ENCODE peak calls at places on chromosome 3, in four cellular contexts. W is psoas muscle, O is astrocyte of the spinal cord, E is coronary artery. F is an unnamed sample.

GRCh38 chr3:127706312-127706711 is 33.6 kb downstream of the ABTB1 start:
- DNase-seq in O (no peak), W (peak; percentile 82), E (peak; percentile 73), F (peak; percentile 44)

GRCh38 chr3:56930706-56931105 is 129.0 kb upstream of the ARHGEF3 start:
- DNase-seq in W (no peak), E (no peak), O (peak; percentile 8), F (no peak)

GRCh38 chr3:193983846-193984245 is 152.1 kb upstream of the HES1 start:
- DNase-seq in O (no peak), W (no peak), E (no peak), F (no peak)

GRCh38 chr3:138356666-138357409 is 8.5 kb downstream of the MRAS start:
- DNase-seq in O (no peak), E (peak; percentile 69), W (no peak), F (no peak)

GRCh38 chr3:12180218-12180617 is 21.5 kb upstream of the TIMP4 start:
- DNase-seq in E (peak; percentile 87), W (peak; percentile 73), O (peak; percentile 89), F (no peak)

GRCh38 chr3:185677146-185677829 is 91.2 kb downstream of the SENP2 start:
- DNase-seq in E (no peak), W (no peak), O (peak; percentile 82), F (no peak)

GRCh38 chr3:134374791-134375541 is 719 bp upstream of the AMOTL2 start:
- DNase-seq in E (peak; percentile 73), W (peak; percentile 79), O (no peak), F (peak; percentile 79)

GRCh38 chr3:103767635-103768034 is 1332.8 kb downstream of the ZPLD1 start:
- DNase-seq in E (no peak), W (no peak), O (no peak), F (no peak)

GRCh38 chr3:45318712-45319111 is 69.7 kb upstream of the LARS2 start:
- DNase-seq in O (no peak), E (peak; percentile 9), W (no peak), F (no peak)

DNA sequence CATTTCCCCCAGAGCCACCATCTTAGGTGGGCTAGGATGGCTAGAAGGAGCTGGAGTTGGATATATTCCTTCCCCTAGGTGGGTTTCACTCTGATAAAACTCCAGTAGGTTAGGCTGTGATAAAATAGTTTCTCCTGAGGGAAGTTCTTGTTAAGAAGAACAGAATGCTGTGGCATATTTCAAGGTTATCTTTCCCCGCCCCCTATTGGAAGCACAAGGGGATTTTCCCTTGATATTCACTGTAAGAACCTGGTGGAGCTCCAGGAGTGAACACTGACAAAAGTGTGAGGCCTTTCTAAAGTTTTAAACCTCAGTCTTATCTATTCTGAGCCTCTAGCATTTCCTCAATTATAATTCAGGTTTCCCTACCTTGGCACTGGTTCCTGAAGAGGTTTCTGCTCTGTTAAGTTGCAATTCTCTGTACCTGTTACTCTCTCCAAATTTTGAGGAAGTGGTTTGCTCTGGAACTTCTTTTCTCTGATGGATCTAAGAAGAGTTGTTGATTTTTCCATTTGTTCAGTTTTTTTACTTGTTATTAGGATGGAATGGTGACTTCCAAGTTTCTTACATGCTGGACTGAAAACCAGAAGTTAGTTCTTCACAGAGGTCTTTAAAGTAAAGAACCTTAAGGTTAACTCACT is 113.5 kb downstream of the GMPS start:
- DNase-seq in E (no peak), W (no peak), O (no peak), F (no peak)
- TF ChIP-seq CTCF in E (no peak), W (no peak), O (no peak), F (no peak)

DNA sequence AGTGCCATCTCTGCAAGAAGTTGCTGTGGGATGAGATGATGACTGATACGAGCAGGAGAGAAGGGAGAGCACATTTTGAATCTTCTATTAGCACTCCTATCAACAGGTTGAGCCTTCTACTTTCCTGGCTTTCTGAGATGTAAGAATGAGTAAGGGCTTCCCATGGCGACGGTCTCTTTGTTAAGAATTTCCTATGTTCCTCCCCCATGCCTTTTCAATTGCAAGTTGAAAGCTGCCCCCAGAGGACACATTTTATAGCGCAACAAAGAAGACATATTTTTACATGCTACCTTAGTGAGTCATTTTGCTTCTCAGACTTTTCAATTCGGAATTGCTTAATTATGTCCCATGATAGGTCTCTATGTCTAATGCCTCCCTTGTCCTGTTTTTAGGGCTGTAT is 71.3 kb upstream of the LRTM1 start:
- DNase-seq in W (no peak), O (peak; percentile 95), E (no peak), F (no peak)
- TF ChIP-seq CTCF in W (no peak), O (peak; percentile 63), E (no peak), F (no peak)

DNA sequence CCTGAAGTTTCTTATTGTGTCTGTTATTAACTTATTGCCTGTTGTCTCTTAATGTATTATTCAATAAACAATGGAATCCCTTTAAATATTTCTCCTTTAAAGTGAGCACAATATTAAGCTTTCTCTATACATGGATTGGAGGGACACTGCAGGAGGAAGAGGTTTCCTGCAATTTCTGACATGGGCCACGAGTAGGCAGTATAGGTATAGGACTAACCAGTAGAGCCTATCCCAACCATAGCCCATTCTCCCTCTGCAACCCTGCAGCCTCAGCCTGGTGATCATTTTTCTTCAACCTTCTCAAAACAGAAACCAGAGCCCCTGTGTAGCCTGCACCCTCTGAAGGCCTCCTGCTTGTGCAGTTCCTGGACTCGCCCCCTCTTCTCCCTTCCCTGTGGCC is 124.8 kb downstream of the NEK10 start:
- DNase-seq in O (no peak), E (no peak), W (no peak), F (no peak)
- TF ChIP-seq CTCF in O (no peak), E (no peak), W (no peak), F (no peak)

GRCh38 chr3:173221010-173221409 is 80.0 kb upstream of the SPATA16 start:
- DNase-seq in O (no peak), W (no peak), E (no peak), F (no peak)
- TF ChIP-seq CTCF in O (peak; percentile 35), W (no peak), E (no peak), F (no peak)

DNA sequence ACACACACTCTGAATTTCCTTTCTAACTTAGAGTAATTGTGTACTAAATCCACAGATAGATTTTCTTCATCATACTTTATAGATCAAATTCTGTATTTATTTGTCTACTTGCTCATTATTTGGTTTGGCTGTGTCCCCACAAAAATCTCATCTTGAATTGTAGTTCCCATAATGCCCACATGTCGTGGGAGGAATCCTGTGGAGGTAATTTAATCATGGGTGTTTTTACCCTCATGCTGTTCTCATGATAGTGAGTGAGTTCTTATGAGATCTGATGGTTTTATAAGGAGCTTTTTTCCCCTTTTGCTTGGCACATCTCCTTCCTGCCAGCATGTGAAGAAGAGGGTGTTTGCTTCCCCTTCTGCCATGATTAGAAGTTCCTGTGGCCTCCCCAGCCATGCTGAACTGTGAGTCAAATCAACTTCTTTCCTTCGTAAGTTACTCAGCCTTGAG is 198.3 kb upstream of the TGFBR2 start:
- DNase-seq in O (peak; percentile 57), E (no peak), W (no peak), F (no peak)
- TF ChIP-seq CTCF in O (peak; percentile 6), E (no peak), W (no peak), F (no peak)

DNA sequence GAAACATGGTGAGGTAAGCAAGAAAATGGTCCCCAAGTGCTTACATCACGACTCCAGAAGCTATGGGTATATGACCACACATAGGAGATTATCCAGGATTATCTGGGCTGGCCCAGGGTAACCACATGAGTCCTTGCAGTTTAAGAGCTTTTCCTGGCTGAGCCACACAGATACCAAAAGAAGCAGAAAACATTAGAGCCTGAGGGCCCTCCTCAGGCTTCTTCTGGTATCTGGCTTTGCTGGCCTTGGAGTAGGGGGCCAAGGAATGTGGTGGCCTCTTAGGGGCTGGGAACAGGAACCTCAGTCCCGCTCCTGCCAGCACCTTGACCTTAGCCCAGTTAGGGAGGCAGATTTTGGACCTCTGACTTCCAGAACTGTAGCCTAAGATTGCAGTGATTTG is 259.1 kb downstream of the KCNMB2 start:
- DNase-seq in O (no peak), E (no peak), W (no peak), F (no peak)
- TF ChIP-seq CTCF in O (no peak), E (no peak), W (no peak), F (no peak)